ENCODE peak calls at places on chromosomes 11 and 22, in four cellular contexts. H is H9, S is H1, G is mesendoderm. R is an unnamed sample.

GRCh38 chr22:25779426-25779825 is 37.4 kb downstream of the MYO18B start:
- DNase-seq in H (no peak), S (no peak), G (no peak), R (no peak)

GRCh38 chr22:29727248-29727551 is 7.4 kb downstream of the CABP7 start:
- DNase-seq in H (peak), S (peak), G (peak), R (peak)

GRCh38 chr11:12440565-12440964 is 63.2 kb downstream of the PARVA start:
- DNase-seq in H (no peak), S (no peak), G (no peak), R (no peak)

GRCh38 chr22:50729391-50730012 is 8.5 kb upstream of the ACR start:
- DNase-seq in H (no peak), S (no peak), G (no peak), R (no peak)

GRCh38 chr11:17602105-17603001 is 55.3 kb downstream of the OTOG start:
- DNase-seq in H (no peak), S (no peak), G (no peak), R (no peak)

GRCh38 chr22:33299245-33299956 is 241.2 kb upstream of the SYN3 start:
- DNase-seq in H (no peak), S (no peak), G (peak), R (no peak)

GRCh38 chr11:126162286-126163030 is 49.0 kb downstream of the RPUSD4 start:
- DNase-seq in H (no peak), S (no peak), G (no peak), R (peak)

GRCh38 chr22:50141891-50142363 is 28.6 kb upstream of the PANX2 start:
- DNase-seq in H (peak), S (peak), G (peak), R (peak)

GRCh38 chr11:2760196-2760871 is 60.5 kb upstream of the KCNQ1OT1 start:
- DNase-seq in H (peak), S (peak), G (no peak), R (no peak)

GRCh38 chr11:118194835-118195627 is 18.6 kb upstream of the SCN2B start:
- DNase-seq in H (no peak), S (no peak), G (peak), R (peak)

GRCh38 chr22:23391022-23391421 is 189.1 kb downstream of the IGLL1 start:
- DNase-seq in H (no peak), S (no peak), G (no peak), R (no peak)

GRCh38 chr11:94747136-94748110 is 20.7 kb upstream of the AMOTL1 start:
- DNase-seq in H (no peak), S (no peak), G (peak), R (no peak)

GRCh38 chr11:44025727-44026126 is 22.1 kb upstream of the ACCSL start:
- DNase-seq in H (no peak), S (no peak), G (no peak), R (no peak)
- H3K56ac ChIP-seq in H (no peak), S (no peak), G (no peak), R (no peak)

GRCh38 chr11:36015806-36016205 is 71.9 kb downstream of the LDLRAD3 start:
- DNase-seq in H (no peak), S (no peak), G (peak), R (no peak)
- H3K56ac ChIP-seq in H (no peak), S (no peak), G (no peak), R (no peak)

GRCh38 chr11:76802151-76802550 is 19.0 kb downstream of the TSKU start:
- DNase-seq in H (no peak), S (peak), G (no peak), R (no peak)

GRCh38 chr11:76800466-76801200 is 17.5 kb downstream of the TSKU start:
- DNase-seq in H (peak), S (peak), G (no peak), R (no peak)

GRCh38 chr11:76801736-76802135 is 18.6 kb downstream of the TSKU start:
- DNase-seq in H (no peak), S (no peak), G (no peak), R (peak)

GRCh38 chr11:76802621-76803020 is 19.5 kb downstream of the TSKU start:
- DNase-seq in H (no peak), S (peak), G (no peak), R (no peak)

GRCh38 chr11:76801205-76801604 is 18.0 kb downstream of the TSKU start:
- DNase-seq in H (no peak), S (peak), G (peak), R (no peak)
- H3K56ac ChIP-seq in H (no peak), S (no peak), G (no peak), R (no peak)

GRCh38 chr11:73350908-73351636 is 25.1 kb upstream of the RELT start:
- DNase-seq in H (peak), S (peak), G (peak), R (peak)
- H3K56ac ChIP-seq in H (no peak), S (no peak), G (no peak), R (no peak)